ENCODE peak calls at places on chromosomes 13 and 19, in nine cellular contexts. H is GM12878, X is ovary, D is IMR-90, G is stomach, N is tibial artery, S is cardiac muscle cell, T is BE2C, U is left lung. L is an unnamed sample. For H3K36me3 and H3K4me1, the result is how much of the 10 kb centered on the place peaks cover.

GRCh38 chr19:49497047-49497789 is 984 bp downstream of the RPS11 start:
- DNase-seq in H (no peak), X (peak), D (peak), G (peak), N (no peak), S (peak), T (peak), U (peak), L (peak)

GRCh38 chr19:47503823-47504145 is 11.1 kb downstream of the NAPA start:
- DNase-seq in H (no peak), X (no peak), D (no peak), G (no peak), N (no peak), S (no peak), T (no peak), U (no peak), L (no peak)

GRCh38 chr19:6677924-6678689 is 8.1 kb upstream of the TNFSF14 start:
- DNase-seq in H (no peak), X (no peak), D (no peak), G (no peak), N (no peak), S (peak), T (peak), U (peak), L (no peak)

GRCh38 chr19:43606569-43607229 is 5.2 kb upstream of the SRRM5 start:
- DNase-seq in H (no peak), X (no peak), D (no peak), G (no peak), N (no peak), S (no peak), T (no peak), U (no peak), L (no peak)

GRCh38 chr13:24168392-24168750 is 7.9 kb downstream of the SPATA13 start:
- DNase-seq in H (no peak), X (no peak), D (no peak), G (no peak), N (no peak), S (no peak), T (no peak), U (no peak), L (no peak)

GRCh38 chr19:10718205-10719196 is 622 bp downstream of the DNM2 start:
- DNase-seq in H (no peak), X (peak), D (peak), G (peak), N (no peak), S (peak), T (peak), U (no peak), L (peak)

GRCh38 chr19:34645551-34645950 is 31.4 kb downstream of the SCGB2B2 start:
- DNase-seq in H (no peak), X (no peak), D (no peak), G (no peak), N (no peak), S (no peak), T (peak), U (no peak), L (no peak)

GRCh38 chr19:11479470-11480080 is 1.3 kb downstream of the ELAVL3 start:
- DNase-seq in H (no peak), X (no peak), D (no peak), G (no peak), N (no peak), S (peak), T (peak), U (no peak), L (no peak)

GRCh38 chr19:3537438-3538240 is 1.3 kb upstream of the TEKTIP1 start:
- DNase-seq in H (no peak), X (no peak), D (no peak), G (no peak), N (no peak), S (no peak), T (no peak), U (no peak), L (no peak)
- H3K36me3 ChIP-seq in H (under half), X (under half), D (under half), G (half or more), N (under half), S (under half), T (under half), U (under half), L (under half)

GRCh38 chr19:2334426-2334825 is 5.9 kb downstream of the SPPL2B start:
- DNase-seq in H (no peak), X (no peak), D (no peak), G (no peak), N (no peak), S (no peak), T (no peak), U (no peak), L (no peak)
- H3K4me1 ChIP-seq in H (under half), X (under half), D (under half), G (under half), N (under half), S (under half), T (under half), U (under half), L (under half)

GRCh38 chr13:114033541-114034315 is 59.9 kb upstream of the C13orf46 start:
- DNase-seq in H (no peak), X (no peak), D (no peak), G (no peak), N (no peak), S (no peak), T (no peak), U (no peak), L (no peak)
- H3K36me3 ChIP-seq in H (under half), X (under half), D (under half), G (under half), N (under half), S (under half), T (under half), U (under half), L (under half)

DNA sequence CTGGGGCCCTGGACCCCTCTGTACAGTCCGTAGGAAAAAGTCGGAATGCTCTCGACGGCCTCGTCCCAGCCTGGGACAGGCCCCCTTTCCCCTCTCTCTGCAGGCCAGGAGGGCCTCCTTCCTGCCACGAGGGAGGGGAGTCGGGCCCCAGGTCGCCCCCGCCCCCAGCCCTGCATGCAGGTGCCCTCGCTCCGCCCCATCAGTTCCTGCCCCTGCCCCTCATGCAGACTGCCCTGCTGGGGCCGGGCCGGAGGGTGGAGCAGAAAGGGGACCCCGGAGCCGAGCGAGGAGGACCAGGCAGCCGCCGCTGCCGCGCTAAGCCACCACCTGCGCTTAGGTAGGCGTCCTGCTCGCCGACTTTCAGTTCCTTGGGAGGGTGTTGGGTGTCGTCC is 7.3 kb downstream of the LYL1 start:
- DNase-seq in H (no peak), X (peak), D (no peak), G (no peak), N (no peak), S (no peak), T (no peak), U (no peak), L (no peak)
- H3K4me1 ChIP-seq in H (under half), X (under half), D (under half), G (half or more), N (half or more), S (under half), T (under half), U (under half), L (under half)

GRCh38 chr13:27663947-27664346 is 42.3 kb downstream of the POLR1D start:
- DNase-seq in H (no peak), X (no peak), D (no peak), G (no peak), N (no peak), S (no peak), T (no peak), U (no peak), L (no peak)
- H3K36me3 ChIP-seq in H (under half), X (under half), D (under half), G (under half), N (under half), S (under half), T (under half), U (under half), L (under half)

GRCh38 chr19:41995959-41996797 is 2.1 kb upstream of the ATP1A3 start:
- DNase-seq in H (no peak), X (no peak), D (no peak), G (no peak), N (no peak), S (no peak), T (peak), U (no peak), L (no peak)

GRCh38 chr19:41997121-41997850 is 3.3 kb upstream of the ATP1A3 start:
- DNase-seq in H (no peak), X (peak), D (peak), G (peak), N (no peak), S (peak), T (peak), U (no peak), L (peak)

GRCh38 chr19:41999071-41999877 is 5.2 kb upstream of the ATP1A3 start:
- DNase-seq in H (no peak), X (no peak), D (no peak), G (no peak), N (no peak), S (no peak), T (peak), U (no peak), L (no peak)

GRCh38 chr19:41998246-41999020 is 4.4 kb upstream of the ATP1A3 start:
- DNase-seq in H (no peak), X (no peak), D (peak), G (peak), N (no peak), S (peak), T (peak), U (no peak), L (no peak)

GRCh38 chr19:41997851-41998229 is 3.8 kb upstream of the ATP1A3 start:
- DNase-seq in H (no peak), X (no peak), D (no peak), G (no peak), N (no peak), S (no peak), T (peak), U (no peak), L (no peak)
- H3K4me1 ChIP-seq in H (under half), X (under half), D (under half), G (under half), N (under half), S (under half), T (under half), U (under half), L (under half)